ENCODE peak calls at places on chromosomes 2 and 18, in seven cellular contexts. H, R, B, K, Y, Z and L are unnamed samples.
A peak's percentile ranks its signal among the peaks of the same experiment; 100 is the strongest.

GRCh38 chr2:7845332-7845731 is 836.5 kb upstream of the ID2 start:
- DNase-seq in H (no peak), R (no peak), B (peak; percentile 69), K (no peak), Y (peak; percentile 10), Z (peak; percentile 48), L (no peak)

GRCh38 chr2:95305341-95306058 is 8.4 kb downstream of the KCNIP3 start:
- DNase-seq in H (peak; percentile 59), R (no peak), B (no peak), K (no peak), Y (peak; percentile 48), Z (no peak), L (peak; percentile 91)

GRCh38 chr2:15940661-15941482 is 522 bp downstream of the MYCN start:
- DNase-seq in H (no peak), R (no peak), B (no peak), K (peak; percentile 51), Y (no peak), Z (peak; percentile 20), L (no peak)

GRCh38 chr2:237223208-237223861 is 137.6 kb downstream of the COPS8 start:
- DNase-seq in H (no peak), R (no peak), B (peak; percentile 100), K (no peak), Y (no peak), Z (peak; percentile 97), L (peak; percentile 98)

GRCh38 chr2:98379311-98380202 is 33.3 kb downstream of the CNGA3 start:
- DNase-seq in H (no peak), R (no peak), B (no peak), K (no peak), Y (no peak), Z (no peak), L (peak; percentile 17)

GRCh38 chr2:23411752-23412431 is 26.9 kb downstream of the KLHL29 start:
- DNase-seq in H (no peak), R (no peak), B (peak; percentile 98), K (no peak), Y (no peak), Z (peak; percentile 95), L (peak; percentile 66)

GRCh38 chr18:2529154-2529553 is 42.2 kb downstream of the METTL4 start:
- DNase-seq in H (no peak), R (no peak), B (peak; percentile 7), K (no peak), Y (peak; percentile 4), Z (no peak), L (no peak)

GRCh38 chr2:71804251-71804650 is 343.4 kb downstream of the CYP26B1 start:
- DNase-seq in H (no peak), R (no peak), B (no peak), K (no peak), Y (peak; percentile 21), Z (no peak), L (no peak)

GRCh38 chr2:163467206-163467605 is 268.6 kb downstream of the FIGN start:
- DNase-seq in H (no peak), R (no peak), B (no peak), K (no peak), Y (no peak), Z (no peak), L (no peak)

GRCh38 chr2:9554841-9555337 is 741 bp downstream of the ADAM17 start:
- DNase-seq in H (peak; percentile 52), R (no peak), B (peak; percentile 88), K (no peak), Y (peak; percentile 29), Z (peak; percentile 89), L (peak; percentile 46)

GRCh38 chr2:151947524-151948165 is 119.4 kb upstream of the ARL5A start:
- DNase-seq in H (peak; percentile 61), R (no peak), B (no peak), K (peak; percentile 12), Y (no peak), Z (no peak), L (peak; percentile 88)

GRCh38 chr2:97931118-97931850 is 64.5 kb downstream of the TMEM131 start:
- DNase-seq in H (no peak), R (no peak), B (no peak), K (no peak), Y (no peak), Z (no peak), L (no peak)

GRCh38 chr2:219706823-219707281 is 79.4 kb downstream of the SLC4A3 start:
- DNase-seq in H (no peak), R (no peak), B (peak; percentile 67), K (no peak), Y (no peak), Z (no peak), L (peak; percentile 87)

GRCh38 chr2:9160732-9161131 is 45.9 kb upstream of the ASAP2 start:
- DNase-seq in H (no peak), R (no peak), B (no peak), K (no peak), Y (no peak), Z (no peak), L (no peak)

GRCh38 chr2:96764253-96764637 is 3.5 kb downstream of the CNNM4 start:
- DNase-seq in H (no peak), R (no peak), B (no peak), K (no peak), Y (no peak), Z (peak; percentile 20), L (no peak)

GRCh38 chr2:18077724-18078123 is 199.3 kb downstream of the KCNS3 start:
- DNase-seq in H (no peak), R (no peak), B (peak; percentile 69), K (no peak), Y (no peak), Z (peak; percentile 83), L (peak; percentile 32)

GRCh38 chr2:105308785-105309540 is 20.6 kb downstream of the TGFBRAP1 start:
- DNase-seq in H (no peak), R (no peak), B (no peak), K (no peak), Y (no peak), Z (peak; percentile 69), L (no peak)

GRCh38 chr2:152411154-152411553 is 76.2 kb downstream of the FMNL2 start:
- DNase-seq in H (no peak), R (no peak), B (peak; percentile 31), K (no peak), Y (no peak), Z (no peak), L (no peak)

GRCh38 chr2:144480257-144480656 is 39.7 kb downstream of the ZEB2 start:
- DNase-seq in H (no peak), R (no peak), B (peak; percentile 58), K (no peak), Y (no peak), Z (peak; percentile 43), L (no peak)

GRCh38 chr2:3043726-3044125 is 333.9 kb downstream of the EIPR1 start:
- DNase-seq in H (no peak), R (no peak), B (no peak), K (no peak), Y (no peak), Z (no peak), L (no peak)
- H3K9me3 ChIP-seq in H (no peaks in the 10 kb centered on the region), R (no peaks in the 10 kb centered on the region), B (peaks cover 65% of the 10 kb centered on the region), K (no peaks in the 10 kb centered on the region), Y (no peaks in the 10 kb centered on the region), Z (peaks cover 2% of the 10 kb centered on the region), L (no peaks in the 10 kb centered on the region)

DNA sequence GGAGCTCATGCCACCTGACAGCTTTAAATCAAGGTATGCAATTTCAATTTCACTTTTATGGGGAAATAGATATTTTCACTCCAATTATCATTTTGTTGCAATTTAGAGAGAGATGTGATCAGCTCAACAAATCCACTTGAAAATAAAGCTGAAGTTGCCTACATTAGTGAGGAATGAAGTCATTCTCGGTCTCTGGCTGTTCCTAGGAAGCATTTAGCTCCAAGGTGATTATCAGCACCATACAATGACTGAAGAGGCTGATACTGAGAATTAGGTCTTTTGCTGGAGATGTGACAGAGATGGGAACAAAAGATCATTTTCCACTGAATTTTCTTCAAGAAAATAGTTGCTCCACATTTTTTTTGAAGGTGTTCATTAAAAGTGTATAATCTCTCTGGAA is 1303.7 kb downstream of the DPP10 start:
- DNase-seq in H (no peak), R (no peak), B (no peak), K (no peak), Y (no peak), Z (no peak), L (no peak)
- H3K9me3 ChIP-seq in H (no peaks in the 10 kb centered on the region), R (no peaks in the 10 kb centered on the region), B (peaks cover 5% of the 10 kb centered on the region), K (no peaks in the 10 kb centered on the region), Y (peaks cover 88% of the 10 kb centered on the region), Z (peaks cover 14% of the 10 kb centered on the region), L (no peaks in the 10 kb centered on the region)

GRCh38 chr18:35271656-35272055 is 18.4 kb downstream of the ZSCAN30 start:
- DNase-seq in H (no peak), R (no peak), B (no peak), K (no peak), Y (no peak), Z (no peak), L (no peak)
- H3K9me3 ChIP-seq in H (no peaks in the 10 kb centered on the region), R (no peaks in the 10 kb centered on the region), B (peaks cover 27% of the 10 kb centered on the region), K (peaks cover 15% of the 10 kb centered on the region), Y (no peaks in the 10 kb centered on the region), Z (peaks cover 60% of the 10 kb centered on the region), L (peaks cover 7% of the 10 kb centered on the region)

GRCh38 chr2:168641636-168642035 is 160.8 kb upstream of the NOSTRIN start:
- DNase-seq in H (no peak), R (no peak), B (peak; percentile 9), K (no peak), Y (no peak), Z (no peak), L (no peak)

GRCh38 chr2:168639024-168639423 is 163.4 kb upstream of the NOSTRIN start:
- DNase-seq in H (no peak), R (no peak), B (no peak), K (no peak), Y (no peak), Z (no peak), L (no peak)

GRCh38 chr2:168639501-168639900 is 162.9 kb upstream of the NOSTRIN start:
- DNase-seq in H (peak; percentile 51), R (no peak), B (peak; percentile 85), K (no peak), Y (no peak), Z (peak; percentile 94), L (no peak)

GRCh38 chr2:168642873-168643272 is 159.6 kb upstream of the NOSTRIN start:
- DNase-seq in H (no peak), R (no peak), B (no peak), K (no peak), Y (no peak), Z (no peak), L (no peak)

GRCh38 chr2:168640039-168640438 is 162.4 kb upstream of the NOSTRIN start:
- DNase-seq in H (no peak), R (no peak), B (no peak), K (no peak), Y (no peak), Z (no peak), L (no peak)
- H3K9me3 ChIP-seq in H (no peaks in the 10 kb centered on the region), R (no peaks in the 10 kb centered on the region), B (no peaks in the 10 kb centered on the region), K (no peaks in the 10 kb centered on the region), Y (no peaks in the 10 kb centered on the region), Z (no peaks in the 10 kb centered on the region), L (no peaks in the 10 kb centered on the region)

GRCh38 chr2:118836411-118836930 is 11.0 kb downstream of the EN1 start:
- DNase-seq in H (no peak), R (no peak), B (no peak), K (no peak), Y (no peak), Z (no peak), L (no peak)
- H3K9me3 ChIP-seq in H (no peaks in the 10 kb centered on the region), R (no peaks in the 10 kb centered on the region), B (no peaks in the 10 kb centered on the region), K (peaks cover 5% of the 10 kb centered on the region), Y (no peaks in the 10 kb centered on the region), Z (no peaks in the 10 kb centered on the region), L (no peaks in the 10 kb centered on the region)